ENCODE peak calls at places on chromosome 20, in seven cellular contexts. One of them, this sample, is unnamed.

GRCh38 chr20:8234580-8234979 is 102.5 kb downstream of the PLCB1 start:
- DNase-seq in HepG2: no peak
- DNase-seq in SK-N-SH: no peak
- DNase-seq in H1: no peak
- DNase-seq in HCT116: no peak
- DNase-seq in K562: no peak
- DNase-seq in GM12878: no peak
- DNase-seq in this sample: no peak

GRCh38 chr20:41150664-41151063 is 13.3 kb downstream of the PLCG1 start:
- DNase-seq in SK-N-SH: no peak
- DNase-seq in GM12878: no peak
- DNase-seq in HCT116: no peak
- DNase-seq in HepG2: no peak
- DNase-seq in K562: peak
- DNase-seq in H1: no peak
- DNase-seq in this sample: no peak

GRCh38 chr20:5660346-5660745 is 89.9 kb upstream of the SHLD1 start:
- DNase-seq in HCT116: no peak
- DNase-seq in GM12878: no peak
- DNase-seq in SK-N-SH: no peak
- DNase-seq in H1: no peak
- DNase-seq in HepG2: no peak
- DNase-seq in K562: no peak
- DNase-seq in this sample: no peak

GRCh38 chr20:17066955-17067354 is 159.9 kb upstream of the PCSK2 start:
- DNase-seq in K562: no peak
- DNase-seq in H1: no peak
- DNase-seq in GM12878: no peak
- DNase-seq in HCT116: no peak
- DNase-seq in SK-N-SH: no peak
- DNase-seq in HepG2: no peak
- DNase-seq in this sample: no peak

GRCh38 chr20:44990425-44990824 is 24.1 kb downstream of the STK4 start:
- DNase-seq in H1: no peak
- DNase-seq in GM12878: no peak
- DNase-seq in K562: no peak
- DNase-seq in SK-N-SH: no peak
- DNase-seq in HepG2: no peak
- DNase-seq in HCT116: no peak
- DNase-seq in this sample: no peak

GRCh38 chr20:48932375-48932941 is 10.9 kb downstream of the ARFGEF2 start:
- DNase-seq in HepG2: peak
- DNase-seq in K562: no peak
- DNase-seq in GM12878: no peak
- DNase-seq in H1: no peak
- DNase-seq in SK-N-SH: no peak
- DNase-seq in HCT116: no peak
- DNase-seq in this sample: no peak

GRCh38 chr20:18902181-18902725 is 88.7 kb downstream of the SCP2D1 start:
- DNase-seq in H1: no peak
- DNase-seq in HepG2: no peak
- DNase-seq in HCT116: no peak
- DNase-seq in SK-N-SH: no peak
- DNase-seq in K562: no peak
- DNase-seq in GM12878: no peak
- DNase-seq in this sample: peak

GRCh38 chr20:13342469-13343242 is 121.6 kb downstream of the ISM1 start:
- DNase-seq in SK-N-SH: no peak
- DNase-seq in HCT116: no peak
- DNase-seq in K562: no peak
- DNase-seq in GM12878: no peak
- DNase-seq in HepG2: no peak
- DNase-seq in H1: no peak
- DNase-seq in this sample: no peak

GRCh38 chr20:15627089-15627488 is 946.2 kb downstream of the KIF16B start:
- DNase-seq in H1: no peak
- DNase-seq in GM12878: no peak
- DNase-seq in HCT116: no peak
- DNase-seq in SK-N-SH: no peak
- DNase-seq in K562: no peak
- DNase-seq in HepG2: no peak
- DNase-seq in this sample: no peak

GRCh38 chr20:6635034-6635736 is 132.3 kb upstream of the BMP2 start:
- DNase-seq in SK-N-SH: no peak
- DNase-seq in K562: no peak
- DNase-seq in GM12878: no peak
- DNase-seq in HepG2: no peak
- DNase-seq in HCT116: no peak
- DNase-seq in H1: no peak
- DNase-seq in this sample: no peak

GRCh38 chr20:16580127-16580526 is 6.9 kb upstream of the KIF16B start:
- DNase-seq in HepG2: no peak
- DNase-seq in HCT116: no peak
- DNase-seq in GM12878: no peak
- DNase-seq in SK-N-SH: peak
- DNase-seq in K562: no peak
- DNase-seq in H1: no peak
- DNase-seq in this sample: peak

GRCh38 chr20:17806739-17807441 is 107.1 kb downstream of the BANF2 start:
- DNase-seq in H1: peak
- DNase-seq in GM12878: no peak
- DNase-seq in HCT116: no peak
- DNase-seq in HepG2: no peak
- DNase-seq in K562: peak
- DNase-seq in SK-N-SH: peak
- DNase-seq in this sample: no peak

GRCh38 chr20:39800548-39800947 is 838.4 kb downstream of the DHX35 start:
- DNase-seq in GM12878: peak
- DNase-seq in H1: no peak
- DNase-seq in SK-N-SH: no peak
- DNase-seq in HCT116: no peak
- DNase-seq in K562: no peak
- DNase-seq in HepG2: no peak
- DNase-seq in this sample: no peak
- TF ChIP-seq JUND in GM12878: no peak
- TF ChIP-seq JUND in H1: no peak
- TF ChIP-seq JUND in SK-N-SH: no peak
- TF ChIP-seq JUND in HCT116: no peak
- TF ChIP-seq JUND in K562: no peak
- TF ChIP-seq JUND in HepG2: no peak
- TF ChIP-seq JUND in this sample: no peak

DNA sequence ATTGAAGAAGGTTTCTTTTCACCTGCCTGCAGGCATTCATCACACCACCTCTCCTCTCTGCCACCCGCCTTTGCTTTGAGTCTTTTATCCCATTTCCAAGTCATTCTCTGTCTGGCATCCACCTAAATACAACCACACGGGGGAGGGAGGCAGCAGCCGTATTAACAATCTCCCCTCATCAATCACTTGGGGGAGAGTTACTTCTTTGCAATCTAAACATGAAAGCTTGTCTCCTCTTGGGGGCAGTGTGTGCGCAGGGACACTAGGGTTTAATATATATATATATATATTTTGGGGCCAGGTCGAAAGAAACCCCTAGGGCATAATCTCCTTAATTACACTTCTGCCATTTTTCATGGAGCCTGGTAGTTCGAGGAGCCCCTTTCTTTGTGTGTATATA is 214.5 kb downstream of the TSHZ2 start:
- DNase-seq in K562: peak
- DNase-seq in SK-N-SH: no peak
- DNase-seq in HepG2: no peak
- DNase-seq in HCT116: no peak
- DNase-seq in H1: no peak
- DNase-seq in GM12878: no peak
- DNase-seq in this sample: no peak
- TF ChIP-seq JUND in K562: no peak
- TF ChIP-seq JUND in SK-N-SH: no peak
- TF ChIP-seq JUND in HepG2: no peak
- TF ChIP-seq JUND in HCT116: no peak
- TF ChIP-seq JUND in H1: no peak
- TF ChIP-seq JUND in GM12878: no peak
- TF ChIP-seq JUND in this sample: no peak

GRCh38 chr20:34065260-34065659 is 46.8 kb downstream of the EIF2S2 start:
- DNase-seq in SK-N-SH: no peak
- DNase-seq in GM12878: no peak
- DNase-seq in HepG2: no peak
- DNase-seq in HCT116: no peak
- DNase-seq in H1: no peak
- DNase-seq in K562: no peak
- DNase-seq in this sample: no peak

GRCh38 chr20:34069341-34070078 is 42.5 kb downstream of the EIF2S2 start:
- DNase-seq in H1: peak
- DNase-seq in SK-N-SH: peak
- DNase-seq in HCT116: peak
- DNase-seq in K562: peak
- DNase-seq in GM12878: peak
- DNase-seq in HepG2: peak
- DNase-seq in this sample: peak

GRCh38 chr20:34064286-34064685 is 47.8 kb downstream of the EIF2S2 start:
- DNase-seq in HCT116: no peak
- DNase-seq in K562: peak
- DNase-seq in HepG2: no peak
- DNase-seq in H1: no peak
- DNase-seq in GM12878: no peak
- DNase-seq in SK-N-SH: no peak
- DNase-seq in this sample: no peak

GRCh38 chr20:34068001-34068400 is 44.0 kb downstream of the EIF2S2 start:
- DNase-seq in GM12878: no peak
- DNase-seq in SK-N-SH: no peak
- DNase-seq in HepG2: no peak
- DNase-seq in H1: no peak
- DNase-seq in K562: no peak
- DNase-seq in HCT116: no peak
- DNase-seq in this sample: no peak

DNA sequence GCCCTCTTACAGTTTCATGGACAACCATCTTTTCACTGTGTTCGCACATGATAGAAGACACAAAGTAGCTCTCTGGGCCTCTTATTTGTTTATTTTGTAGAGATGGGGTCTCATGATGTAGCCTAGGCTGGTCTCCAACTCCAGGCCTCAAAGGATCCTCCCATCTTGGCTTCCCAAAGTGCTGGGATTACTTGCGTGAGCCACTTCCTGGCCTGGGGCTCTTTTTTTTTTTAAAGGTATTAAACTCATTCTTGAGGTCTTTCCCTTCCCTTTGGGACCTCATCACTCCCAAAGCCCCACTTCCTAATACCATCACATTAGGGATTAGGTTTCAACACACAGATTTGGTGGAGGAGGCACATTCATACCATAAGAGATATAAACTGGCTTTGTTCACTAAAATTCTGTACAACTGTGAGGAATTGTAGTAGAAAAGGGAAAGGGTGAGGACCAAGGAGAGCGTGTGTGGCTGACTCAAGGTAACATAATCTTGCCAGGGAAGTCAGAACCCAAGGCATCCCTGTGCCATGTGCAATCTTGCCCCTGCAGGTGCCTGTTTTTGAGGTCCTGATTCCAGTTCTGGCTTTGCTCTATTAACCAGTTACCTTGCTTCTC is 45.5 kb downstream of the EIF2S2 start:
- DNase-seq in GM12878: no peak
- DNase-seq in HCT116: no peak
- DNase-seq in HepG2: no peak
- DNase-seq in SK-N-SH: no peak
- DNase-seq in K562: no peak
- DNase-seq in H1: no peak
- DNase-seq in this sample: no peak
- TF ChIP-seq JUND in GM12878: no peak
- TF ChIP-seq JUND in HCT116: no peak
- TF ChIP-seq JUND in HepG2: no peak
- TF ChIP-seq JUND in SK-N-SH: no peak
- TF ChIP-seq JUND in K562: no peak
- TF ChIP-seq JUND in H1: no peak
- TF ChIP-seq JUND in this sample: no peak

GRCh38 chr20:50366270-50367103 is 143.7 kb upstream of the PTPN1 start:
- DNase-seq in HCT116: no peak
- DNase-seq in SK-N-SH: peak
- DNase-seq in HepG2: peak
- DNase-seq in GM12878: no peak
- DNase-seq in H1: no peak
- DNase-seq in K562: peak
- DNase-seq in this sample: no peak
- TF ChIP-seq JUND in HCT116: no peak
- TF ChIP-seq JUND in SK-N-SH: no peak
- TF ChIP-seq JUND in HepG2: peak
- TF ChIP-seq JUND in GM12878: no peak
- TF ChIP-seq JUND in H1: no peak
- TF ChIP-seq JUND in K562: no peak
- TF ChIP-seq JUND in this sample: no peak

GRCh38 chr20:47785900-47786762 is 850 bp upstream of the SULF2 start:
- DNase-seq in HepG2: peak
- DNase-seq in GM12878: no peak
- DNase-seq in H1: peak
- DNase-seq in SK-N-SH: peak
- DNase-seq in HCT116: peak
- DNase-seq in K562: peak
- DNase-seq in this sample: peak
- TF ChIP-seq JUND in HepG2: peak
- TF ChIP-seq JUND in GM12878: no peak
- TF ChIP-seq JUND in H1: no peak
- TF ChIP-seq JUND in SK-N-SH: no peak
- TF ChIP-seq JUND in HCT116: no peak
- TF ChIP-seq JUND in K562: no peak
- TF ChIP-seq JUND in this sample: no peak

DNA sequence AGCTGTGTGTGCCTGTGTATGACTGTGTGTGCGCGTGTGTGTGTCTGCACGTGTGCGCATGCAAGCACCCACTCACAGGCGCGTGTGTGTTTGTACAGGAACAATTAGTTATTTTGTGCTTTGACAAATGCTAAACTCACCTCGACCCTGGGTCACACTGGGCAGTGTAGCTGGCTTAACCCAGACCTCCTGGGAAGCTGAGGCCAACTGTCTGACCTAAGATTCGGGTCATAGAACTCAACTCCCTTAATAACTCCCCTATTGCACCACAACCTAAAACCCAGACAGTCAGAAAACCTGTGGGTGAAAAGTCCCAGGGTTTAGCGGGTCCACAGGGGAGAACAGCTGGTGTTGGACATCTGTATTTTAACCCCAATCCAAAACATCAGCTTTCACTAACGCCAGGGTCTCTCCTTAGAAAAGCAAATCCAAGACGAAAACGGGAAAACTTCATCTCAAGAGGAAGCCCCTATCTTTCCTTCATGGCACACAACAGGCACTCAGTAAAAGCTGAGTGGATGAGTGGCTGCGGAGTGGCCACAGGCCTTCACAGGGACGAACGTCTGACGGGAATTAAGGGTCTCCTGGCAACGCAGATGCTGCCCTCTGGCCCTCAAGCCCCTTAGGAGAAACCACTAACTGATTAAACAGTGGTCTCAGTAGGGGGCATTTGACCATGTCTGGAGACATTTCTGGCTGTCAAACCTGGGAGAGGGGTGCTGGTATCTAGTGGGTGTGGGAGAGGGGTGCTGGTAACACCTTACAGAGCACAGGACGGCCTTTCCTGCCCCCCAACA is 4.5 kb downstream of the PMEPA1 start:
- DNase-seq in GM12878: no peak
- DNase-seq in SK-N-SH: no peak
- DNase-seq in H1: no peak
- DNase-seq in HCT116: no peak
- DNase-seq in K562: no peak
- DNase-seq in HepG2: no peak
- DNase-seq in this sample: no peak
- TF ChIP-seq JUND in GM12878: no peak
- TF ChIP-seq JUND in SK-N-SH: no peak
- TF ChIP-seq JUND in H1: no peak
- TF ChIP-seq JUND in HCT116: no peak
- TF ChIP-seq JUND in K562: no peak
- TF ChIP-seq JUND in HepG2: no peak
- TF ChIP-seq JUND in this sample: no peak